ENCODE peak calls at places on chromosomes 11 and 22, in ten cellular contexts. C is NCI-H2029; H is endothelial cell; U is activated CD4-positive, alpha-beta T cell treated with anti-CD3 and anti-CD28 coated beads, Interleukin-2, amount 50 U/mL, for 48 hours; J is NCI-H460; N is pons; Q is T-helper 2 cell; V is T follicular helper cell; R is NCI-H1092; P is IMR-90. S is an unnamed sample.

GRCh38 chr11:121645596-121645995 is 192.8 kb upstream of the SORL1-AS1 start:
- DNase-seq in C (no peak), H (no peak), U (no peak), J (no peak), N (no peak), Q (no peak), V (no peak), R (no peak), P (peak; percentile 68), S (no peak)

GRCh38 chr11:12674936-12675696 is 895 bp downstream of the TEAD1 start:
- DNase-seq in C (peak; percentile 52), H (peak; percentile 28), U (peak; percentile 10), J (no peak), N (peak; percentile 61), Q (peak; percentile 5), V (no peak), R (peak; percentile 43), P (no peak), S (peak; percentile 48)

GRCh38 chr11:124793466-124794278 is 6.5 kb downstream of the MSANTD2 start:
- DNase-seq in C (peak; percentile 10), H (peak; percentile 35), U (peak; percentile 18), J (peak; percentile 37), N (peak; percentile 60), Q (peak; percentile 63), V (no peak), R (peak; percentile 19), P (peak; percentile 40), S (no peak)

GRCh38 chr22:19876314-19876940 is 21.8 kb upstream of the GNB1L start:
- DNase-seq in C (no peak), H (no peak), U (no peak), J (peak; percentile 56), N (no peak), Q (no peak), V (no peak), R (no peak), P (no peak), S (no peak)

GRCh38 chr22:30878516-30879365 is 89.8 kb downstream of the MORC2 start:
- DNase-seq in C (no peak), H (no peak), U (no peak), J (no peak), N (no peak), Q (no peak), V (no peak), R (no peak), P (no peak), S (peak; percentile 53)

GRCh38 chr22:50672471-50673230 is at the start of gene SHANK3:
- DNase-seq in C (no peak), H (peak; percentile 92), U (no peak), J (no peak), N (no peak), Q (no peak), V (no peak), R (no peak), P (no peak), S (no peak)

GRCh38 chr11:66891849-66892660 is 35.2 kb downstream of the LRFN4 start:
- DNase-seq in C (peak; percentile 13), H (no peak), U (peak; percentile 80), J (peak; percentile 91), N (no peak), Q (peak; percentile 83), V (no peak), R (no peak), P (peak; percentile 99), S (no peak)

GRCh38 chr11:124612567-124613245 is 1.5 kb downstream of the PANX3 start:
- DNase-seq in C (no peak), H (peak; percentile 23), U (no peak), J (no peak), N (no peak), Q (no peak), V (no peak), R (no peak), P (peak; percentile 23), S (no peak)

GRCh38 chr11:64074239-64074638 is 38.5 kb downstream of the FLRT1 start:
- DNase-seq in C (no peak), H (no peak), U (peak; percentile 34), J (no peak), N (no peak), Q (peak; percentile 52), V (no peak), R (no peak), P (no peak), S (no peak)

GRCh38 chr11:33716236-33716635 is 15.6 kb upstream of the C11orf91 start:
- DNase-seq in C (no peak), H (no peak), U (no peak), J (no peak), N (no peak), Q (peak; percentile 42), V (no peak), R (no peak), P (no peak), S (no peak)

GRCh38 chr11:109123811-109124787 is 297.9 kb upstream of the C11orf87 start:
- DNase-seq in C (no peak), H (no peak), U (no peak), J (no peak), N (no peak), Q (no peak), V (no peak), R (peak; percentile 18), P (peak; percentile 4), S (peak; percentile 90)

GRCh38 chr11:69443968-69444364 is 37.5 kb upstream of the LINC01488 start:
- DNase-seq in C (no peak), H (peak; percentile 48), U (no peak), J (no peak), N (no peak), Q (no peak), V (no peak), R (no peak), P (peak; percentile 58), S (no peak)

GRCh38 chr11:12195773-12196172 is 85.4 kb downstream of the MICAL2 start:
- DNase-seq in C (no peak), H (no peak), U (peak; percentile 67), J (no peak), N (no peak), Q (peak; percentile 95), V (peak; percentile 25), R (no peak), P (no peak), S (no peak)

GRCh38 chr22:29813563-29813962 is 24.5 kb downstream of the ASCC2 start:
- DNase-seq in C (no peak), H (no peak), U (no peak), J (no peak), N (no peak), Q (no peak), V (no peak), R (no peak), P (no peak), S (no peak)

GRCh38 chr22:46588279-46589140 is 31.7 kb upstream of the GRAMD4 start:
- DNase-seq in C (no peak), H (no peak), U (no peak), J (no peak), N (no peak), Q (no peak), V (no peak), R (no peak), P (no peak), S (no peak)

GRCh38 chr11:48034926-48035876 is 54.8 kb downstream of the PTPRJ start:
- DNase-seq in C (no peak), H (no peak), U (no peak), J (no peak), N (peak; percentile 97), Q (no peak), V (no peak), R (no peak), P (no peak), S (no peak)

GRCh38 chr11:6268811-6269210 is 9.2 kb downstream of the CCKBR start:
- DNase-seq in C (no peak), H (no peak), U (no peak), J (no peak), N (no peak), Q (no peak), V (no peak), R (no peak), P (peak; percentile 22), S (no peak)

GRCh38 chr22:28112548-28113043 is 193.5 kb upstream of the PITPNB start:
- DNase-seq in C (no peak), H (peak; percentile 16), U (no peak), J (peak; percentile 7), N (peak; percentile 2), Q (no peak), V (no peak), R (no peak), P (peak; percentile 43), S (peak; percentile 78)

GRCh38 chr11:128463386-128463829 is 124.0 kb downstream of the ETS1 start:
- DNase-seq in C (peak; percentile 32), H (no peak), U (no peak), J (no peak), N (no peak), Q (no peak), V (no peak), R (no peak), P (peak; percentile 99), S (no peak)

GRCh38 chr22:20771918-20772625 is 1.8 kb upstream of the SERPIND1 start:
- DNase-seq in C (no peak), H (peak; percentile 24), U (no peak), J (no peak), N (peak; percentile 47), Q (no peak), V (no peak), R (no peak), P (no peak), S (no peak)

S was measured in NCI-H446 treated with DMSO at 0.1 percent for 48 hours.